ENCODE peak calls at places on chromosomes 12 and 14, in four cellular contexts. F is OCI-LY7; Y is EL; A is activated naive CD4-positive, alpha-beta T cell treated with anti-CD3 and anti-CD28 coated beads for 36 hours. O is an unnamed sample.

GRCh38 chr12:59834659-59835474 is 239.0 kb downstream of the SLC16A7 start:
- DNase-seq in F (peak), Y (peak), A (no peak), O (peak)

GRCh38 chr14:101191086-101191881 is 287.8 kb upstream of the RTL1 start:
- DNase-seq in F (no peak), Y (no peak), A (no peak), O (no peak)

GRCh38 chr14:98953544-98954346 is 318.3 kb downstream of the BCL11B start:
- DNase-seq in F (no peak), Y (no peak), A (no peak), O (peak)

GRCh38 chr12:2179953-2180736 is 127.4 kb downstream of the CACNA1C start:
- DNase-seq in F (no peak), Y (peak), A (no peak), O (peak)

GRCh38 chr14:104431929-104432541 is 147.5 kb upstream of the C14orf180 start:
- DNase-seq in F (no peak), Y (no peak), A (no peak), O (no peak)

GRCh38 chr14:99884834-99885648 is 91.8 kb downstream of the EML1 start:
- DNase-seq in F (peak), Y (peak), A (peak), O (peak)

GRCh38 chr12:47549258-47549657 is 156.6 kb downstream of the RPAP3 start:
- DNase-seq in F (no peak), Y (no peak), A (peak), O (no peak)

GRCh38 chr12:46217686-46218508 is 50.9 kb downstream of the SLC38A1 start:
- DNase-seq in F (peak), Y (no peak), A (peak), O (no peak)

GRCh38 chr14:80784824-80785223 is 156.7 kb downstream of the CEP128 start:
- DNase-seq in F (no peak), Y (no peak), A (no peak), O (peak)

GRCh38 chr14:101889898-101890297 is 74.5 kb upstream of the DYNC1H1 start:
- DNase-seq in F (peak), Y (no peak), A (no peak), O (peak)

GRCh38 chr14:88849717-88850116 is 25.3 kb downstream of the TTC8 start:
- DNase-seq in F (no peak), Y (no peak), A (no peak), O (peak)

GRCh38 chr12:65902504-65902903 is 78.2 kb downstream of the HMGA2 start:
- DNase-seq in F (no peak), Y (peak), A (no peak), O (peak)

GRCh38 chr12:113135178-113136127 is at the start of gene RASAL1:
- DNase-seq in F (peak), Y (no peak), A (peak), O (no peak)

GRCh38 chr12:106581543-106582263 is 1.1 kb upstream of the RFX4 start:
- DNase-seq in F (no peak), Y (peak), A (no peak), O (peak)

GRCh38 chr14:52032196-52032865 is 36.5 kb downstream of the NID2 start:
- DNase-seq in F (no peak), Y (peak), A (no peak), O (peak)

GRCh38 chr12:113822986-113823385 is 143.1 kb downstream of the RBM19 start:
- DNase-seq in F (no peak), Y (no peak), A (no peak), O (no peak)

GRCh38 chr12:107826276-107826675 is 51.8 kb downstream of the ASCL4 start:
- DNase-seq in F (no peak), Y (no peak), A (no peak), O (no peak)

GRCh38 chr14:95320076-95320895 is 578 bp upstream of the CLMN start:
- DNase-seq in F (peak), Y (no peak), A (no peak), O (no peak)

GRCh38 chr12:3930216-3930615 is 57.0 kb upstream of the PARP11 start:
- DNase-seq in F (no peak), Y (no peak), A (no peak), O (no peak)

GRCh38 chr12:95922231-95922630 is 20.2 kb downstream of the CCDC38 start:
- DNase-seq in F (peak), Y (peak), A (no peak), O (peak)

GRCh38 chr14:25537846-25538455 is 488.0 kb upstream of the STXBP6 start:
- DNase-seq in F (peak), Y (no peak), A (peak), O (peak)

GRCh38 chr12:41563044-41563443 is 374.9 kb downstream of the PDZRN4 start:
- DNase-seq in F (no peak), Y (no peak), A (no peak), O (no peak)

GRCh38 chr12:109346920-109347319 is 780 bp upstream of the MYO1H start:
- DNase-seq in F (peak), Y (no peak), A (peak), O (no peak)

GRCh38 chr12:132619301-132620112 is 931 bp downstream of the P2RX2 start:
- DNase-seq in F (no peak), Y (no peak), A (no peak), O (no peak)

GRCh38 chr14:93894992-93895391 is 32.2 kb upstream of the FAM181A start:
- DNase-seq in F (no peak), Y (no peak), A (no peak), O (no peak)

GRCh38 chr12:1859643-1860042 is 39.3 kb downstream of the LRTM2 start:
- DNase-seq in F (no peak), Y (peak), A (no peak), O (peak)

GRCh38 chr14:67491285-67491684 is 2.8 kb upstream of the TMEM229B start:
- DNase-seq in F (no peak), Y (no peak), A (no peak), O (no peak)

GRCh38 chr14:105473677-105474477 is 744 bp upstream of the CRIP2 start:
- DNase-seq in F (no peak), Y (peak), A (peak), O (peak)

GRCh38 chr12:7242176-7243101 is 53.0 kb downstream of the PEX5 start:
- DNase-seq in F (no peak), Y (no peak), A (no peak), O (no peak)

GRCh38 chr12:79949098-79949497 is 14.2 kb upstream of the PPP1R12A start:
- DNase-seq in F (no peak), Y (no peak), A (no peak), O (no peak)

GRCh38 chr12:47860279-47860841 is 40.7 kb upstream of the HDAC7 start:
- DNase-seq in F (no peak), Y (no peak), A (peak), O (no peak)